ENCODE peak calls at places on chromosome 17, in four cellular contexts. O is GM23248, I is OCI-LY7, G is GM23338. Q is an unnamed sample.

GRCh38 chr17:38877130-38877851 is 7.4 kb downstream of the LASP1 start:
- DNase-seq in O (no peak), I (peak), G (peak), Q (peak)

GRCh38 chr17:9911089-9911488 is 6.0 kb upstream of the RCVRN start:
- DNase-seq in O (no peak), I (no peak), G (no peak), Q (no peak)

GRCh38 chr17:46764709-46765401 is 53.6 kb downstream of the WNT3 start:
- DNase-seq in O (peak), I (no peak), G (no peak), Q (no peak)

GRCh38 chr17:6713130-6713917 is at the start of gene SLC13A5:
- DNase-seq in O (peak), I (no peak), G (peak), Q (no peak)

GRCh38 chr17:76547183-76547641 is 7.4 kb downstream of the PRCD start:
- DNase-seq in O (peak), I (peak), G (peak), Q (peak)

GRCh38 chr17:79001190-79002020 is 8.2 kb downstream of the CANT1 start:
- DNase-seq in O (no peak), I (no peak), G (no peak), Q (no peak)

GRCh38 chr17:43356999-43357398 is 41.8 kb upstream of the ARL4D start:
- DNase-seq in O (peak), I (no peak), G (no peak), Q (no peak)

GRCh38 chr17:17156511-17156910 is 49.6 kb downstream of the PLD6 start:
- DNase-seq in O (peak), I (no peak), G (no peak), Q (no peak)

GRCh38 chr17:33948299-33948698 is 306.8 kb upstream of the CCL2 start:
- DNase-seq in O (no peak), I (no peak), G (no peak), Q (no peak)

GRCh38 chr17:78493455-78494188 is 83.6 kb downstream of the DNAH17 start:
- DNase-seq in O (no peak), I (no peak), G (no peak), Q (no peak)

GRCh38 chr17:15457723-15458094 is 9.7 kb downstream of the CDRT4 start:
- DNase-seq in O (no peak), I (no peak), G (no peak), Q (no peak)

GRCh38 chr17:43456661-43457361 is 27.0 kb upstream of the DHX8 start:
- DNase-seq in O (no peak), I (no peak), G (no peak), Q (no peak)

GRCh38 chr17:77356690-77357201 is 216.0 kb downstream of the SEC14L1 start:
- DNase-seq in O (no peak), I (no peak), G (no peak), Q (no peak)

GRCh38 chr17:40993856-40994255 is at the start of gene KRTAP3-3:
- DNase-seq in O (no peak), I (no peak), G (no peak), Q (no peak)

GRCh38 chr17:34781571-34782108 is 179.6 kb downstream of the CCT6B start:
- DNase-seq in O (peak), I (no peak), G (no peak), Q (no peak)

GRCh38 chr17:79808763-79809529 is 12.1 kb upstream of the CBX8 start:
- DNase-seq in O (no peak), I (peak), G (peak), Q (peak)

GRCh38 chr17:74859439-74860228 is at the start of gene GRIN2C:
- DNase-seq in O (no peak), I (no peak), G (no peak), Q (no peak)

GRCh38 chr17:39979865-39980401 is 674 bp upstream of the PSMD3 start:
- DNase-seq in O (peak), I (peak), G (peak), Q (peak)

GRCh38 chr17:49393491-49394255 is 21.0 kb downstream of the PHB1 start:
- DNase-seq in O (no peak), I (no peak), G (no peak), Q (no peak)

GRCh38 chr17:59377410-59377809 is 46.0 kb downstream of the YPEL2 start:
- DNase-seq in O (peak), I (no peak), G (no peak), Q (no peak)

GRCh38 chr17:33260638-33261037 is 32.5 kb downstream of the ASIC2 start:
- DNase-seq in O (no peak), I (no peak), G (peak), Q (no peak)

GRCh38 chr17:34562387-34562786 is 17.0 kb upstream of the TMEM132E start:
- DNase-seq in O (peak), I (peak), G (peak), Q (peak)

GRCh38 chr17:37770631-37771518 is 26.0 kb upstream of the HNF1B start:
- DNase-seq in O (peak), I (peak), G (peak), Q (peak)

GRCh38 chr17:70119961-70120360 is 44.9 kb downstream of the KCNJ16 start:
- DNase-seq in O (peak), I (no peak), G (no peak), Q (no peak)

GRCh38 chr17:62666801-62667591 is 39.5 kb downstream of the MRC2 start:
- DNase-seq in O (no peak), I (no peak), G (no peak), Q (no peak)

GRCh38 chr17:75130059-75130631 is 1.4 kb downstream of the NT5C start:
- DNase-seq in O (no peak), I (no peak), G (no peak), Q (no peak)

GRCh38 chr17:28041068-28041843 is 1.2 kb upstream of the NLK start:
- DNase-seq in O (peak), I (peak), G (peak), Q (peak)

GRCh38 chr17:43917348-43918025 is 10.2 kb upstream of the MPP2 start:
- DNase-seq in O (peak), I (no peak), G (peak), Q (peak)

GRCh38 chr17:80283116-80283852 is 22.6 kb downstream of the RNF213 start:
- DNase-seq in O (no peak), I (peak), G (no peak), Q (no peak)

GRCh38 chr17:74163271-74163821 is 40.1 kb upstream of the RPL38 start:
- DNase-seq in O (no peak), I (no peak), G (peak), Q (no peak)

GRCh38 chr17:42101513-42102292 is 3.4 kb upstream of the ZNF385C start:
- DNase-seq in O (peak), I (peak), G (peak), Q (peak)

GRCh38 chr17:258045-258734 is 76.7 kb upstream of the DOC2B start:
- DNase-seq in O (no peak), I (no peak), G (no peak), Q (no peak)

GRCh38 chr17:80751070-80751459 is 206.4 kb downstream of the RPTOR start:
- DNase-seq in O (peak), I (no peak), G (no peak), Q (no peak)

GRCh38 chr17:37791434-37791833 is 46.6 kb upstream of the HNF1B start:
- DNase-seq in O (peak), I (peak), G (peak), Q (peak)

GRCh38 chr17:33667052-33667509 is 374.0 kb upstream of the ASIC2 start:
- DNase-seq in O (no peak), I (no peak), G (no peak), Q (peak)

GRCh38 chr17:511833-512251 is 159.2 kb upstream of the RPH3AL start:
- DNase-seq in O (peak), I (no peak), G (peak), Q (no peak)

GRCh38 chr17:35731239-35731931 is at the start of gene RASL10B:
- DNase-seq in O (peak), I (no peak), G (peak), Q (no peak)

GRCh38 chr17:962166-962565 is 17.4 kb downstream of the NXN start:
- DNase-seq in O (no peak), I (no peak), G (no peak), Q (no peak)

GRCh38 chr17:19703106-19703775 is 13.1 kb downstream of the SLC47A2 start:
- DNase-seq in O (no peak), I (peak), G (no peak), Q (no peak)

DNA sequence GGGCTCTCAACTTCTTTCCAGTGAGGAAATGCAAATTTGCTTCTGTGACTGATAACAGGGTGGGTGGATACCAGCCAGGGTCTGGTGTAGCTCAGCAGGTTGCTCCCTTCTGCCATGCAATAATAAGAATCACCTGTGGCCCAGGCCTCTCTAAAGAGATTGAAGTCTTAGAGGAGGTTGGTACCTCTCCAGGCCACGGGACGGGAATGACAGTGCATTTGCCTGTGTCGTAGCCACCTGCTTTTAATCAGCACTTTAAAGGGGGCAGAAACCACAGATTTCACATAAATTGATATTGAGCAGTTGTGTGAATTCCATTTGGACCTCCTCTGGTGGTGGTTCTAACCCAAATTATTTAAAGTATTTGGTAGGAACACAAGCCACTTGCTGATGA is 246.9 kb downstream of the PRKCA start:
- DNase-seq in O (peak), I (no peak), G (peak), Q (no peak)
- H3K4me2 ChIP-seq in O (peak), I (no peak), G (peak), Q (no peak)

GRCh38 chr17:50661795-50662391 is 27.2 kb downstream of the ABCC3 start:
- DNase-seq in O (peak), I (peak), G (peak), Q (peak)
- H2AFZ ChIP-seq in O (no peak), I (no peak), G (peak), Q (peak)

GRCh38 chr17:82418001-82418986 is at the start of the genes HEXD and OGFOD3:
- DNase-seq in O (peak), I (peak), G (peak), Q (peak)
- TF ChIP-seq EZH2phosphoT487 in O (no peak), I (no peak), G (no peak), Q (no peak)

GRCh38 chr17:14331982-14332298 is 31.1 kb downstream of the HS3ST3B1 start:
- DNase-seq in O (no peak), I (no peak), G (no peak), Q (no peak)

GRCh38 chr17:14332331-14332730 is 31.4 kb downstream of the HS3ST3B1 start:
- DNase-seq in O (no peak), I (no peak), G (peak), Q (no peak)

GRCh38 chr17:14331200-14331981 is 30.5 kb downstream of the HS3ST3B1 start:
- DNase-seq in O (no peak), I (no peak), G (peak), Q (no peak)

GRCh38 chr17:14329900-14330491 is 29.1 kb downstream of the HS3ST3B1 start:
- DNase-seq in O (no peak), I (no peak), G (no peak), Q (no peak)

GRCh38 chr17:14330492-14330920 is 29.6 kb downstream of the HS3ST3B1 start:
- DNase-seq in O (peak), I (no peak), G (peak), Q (no peak)
- H3K4me2 ChIP-seq in O (peak), I (no peak), G (peak), Q (no peak)

GRCh38 chr17:64423881-64424280 is 25.0 kb upstream of the MILR1 start:
- DNase-seq in O (peak), I (no peak), G (no peak), Q (no peak)
- H2AFZ ChIP-seq in O (peak), I (peak), G (peak), Q (no peak)

DNA sequence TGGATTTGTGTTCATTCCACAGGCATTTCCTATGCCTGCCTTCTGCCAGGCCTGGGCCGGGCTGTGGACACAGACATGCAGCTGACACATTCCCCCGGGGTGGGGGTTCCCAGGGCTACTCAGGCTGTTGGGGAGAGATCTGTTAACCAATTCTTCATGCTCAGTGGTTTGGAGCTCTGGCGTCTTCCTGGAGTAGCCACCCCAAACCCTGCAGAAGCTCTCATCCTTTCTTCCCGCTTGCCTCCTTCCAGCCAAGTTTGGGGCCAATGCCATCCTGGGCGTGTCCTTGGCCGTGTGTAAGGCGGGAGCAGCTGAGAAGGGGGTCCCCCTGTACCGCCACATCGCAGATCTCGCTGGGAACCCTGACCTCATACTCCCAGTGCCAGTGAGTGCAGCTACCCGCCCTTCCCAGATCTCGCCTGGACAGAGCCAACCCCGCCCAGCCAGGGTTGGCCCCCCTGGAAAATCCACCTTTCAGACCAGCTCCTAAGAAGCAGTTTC is 2.6 kb downstream of the ENO3 start:
- DNase-seq in O (peak), I (no peak), G (no peak), Q (no peak)
- TF ChIP-seq EZH2phosphoT487 in O (no peak), I (no peak), G (no peak), Q (no peak)

DNA sequence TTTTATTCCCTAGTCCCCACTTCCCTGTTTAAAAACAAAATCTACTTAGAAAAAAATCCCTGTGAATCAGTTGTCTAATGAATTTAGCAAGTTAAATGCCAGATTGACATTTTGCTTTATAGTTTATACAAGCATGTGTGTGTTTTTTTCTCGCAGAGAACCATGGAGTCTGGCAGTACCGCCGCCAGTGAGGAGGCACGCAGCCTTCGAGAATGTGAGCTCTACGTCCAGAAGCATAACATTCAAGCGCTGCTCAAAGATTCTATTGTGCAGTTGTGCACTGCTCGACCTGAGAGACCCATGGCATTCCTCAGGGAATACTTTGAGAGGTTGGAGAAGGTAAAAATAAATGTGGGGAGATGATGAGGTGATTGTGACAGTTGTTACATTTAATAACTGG is 3.0 kb downstream of the PRKAR1A start:
- DNase-seq in O (peak), I (no peak), G (no peak), Q (no peak)
- H3K4me2 ChIP-seq in O (peak), I (peak), G (no peak), Q (no peak)

DNA sequence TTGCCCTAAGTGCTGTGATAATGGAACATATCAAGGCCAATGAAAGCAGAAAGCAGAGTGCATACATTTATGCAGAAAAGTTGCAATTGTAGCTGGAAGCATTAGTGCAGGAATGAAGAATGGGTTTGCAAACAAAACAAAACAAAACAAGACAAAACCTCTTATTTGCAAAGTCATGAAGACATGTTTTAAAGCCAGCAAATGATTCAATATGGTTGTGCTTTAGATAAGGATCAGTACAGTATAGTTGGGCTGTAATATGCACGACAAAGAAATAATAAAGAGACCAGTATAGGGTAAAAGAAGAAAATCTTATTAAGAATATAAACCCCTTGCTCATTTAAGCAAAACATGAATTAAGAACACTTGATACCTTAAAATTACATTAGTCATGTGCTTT is 398.1 kb downstream of the KIF2B start:
- DNase-seq in O (no peak), I (no peak), G (no peak), Q (no peak)
- H2AFZ ChIP-seq in O (no peak), I (no peak), G (no peak), Q (no peak)